ENCODE peak calls at places on chromosomes 2 and 18, in eight cellular contexts. X, E, U, R, T, N, W and Y are unnamed samples.

GRCh38 chr2:18788590-18788989 is 199.2 kb upstream of the NT5C1B start:
- DNase-seq in X (no peak), E (no peak), U (peak), R (no peak), T (peak), N (no peak), W (peak), Y (no peak)

GRCh38 chr2:206740800-206741199 is 22.6 kb upstream of the DYTN start:
- DNase-seq in X (no peak), E (no peak), U (no peak), R (no peak), T (no peak), N (no peak), W (no peak), Y (no peak)

GRCh38 chr2:61177727-61178549 is 15.9 kb downstream of the C2orf74 start:
- DNase-seq in X (peak), E (peak), U (peak), R (no peak), T (peak), N (no peak), W (peak), Y (peak)

GRCh38 chr2:128362889-128363228 is 44.2 kb upstream of the HS6ST1 start:
- DNase-seq in X (peak), E (peak), U (no peak), R (peak), T (no peak), N (peak), W (no peak), Y (no peak)

GRCh38 chr18:57959278-57959677 is 84.7 kb upstream of the NEDD4L start:
- DNase-seq in X (peak), E (peak), U (no peak), R (peak), T (peak), N (peak), W (no peak), Y (no peak)

GRCh38 chr2:108823286-108823685 is 36.7 kb downstream of the CCDC138 start:
- DNase-seq in X (no peak), E (no peak), U (no peak), R (no peak), T (no peak), N (no peak), W (no peak), Y (no peak)

GRCh38 chr18:3706279-3707097 is 256.5 kb downstream of the TGIF1 start:
- DNase-seq in X (no peak), E (peak), U (no peak), R (no peak), T (no peak), N (no peak), W (no peak), Y (no peak)

GRCh38 chr2:235829726-235830125 is 335.9 kb downstream of the AGAP1 start:
- DNase-seq in X (no peak), E (no peak), U (no peak), R (no peak), T (no peak), N (no peak), W (no peak), Y (no peak)

GRCh38 chr2:100064165-100064564 is 78.2 kb downstream of the AFF3 start:
- DNase-seq in X (no peak), E (no peak), U (no peak), R (no peak), T (no peak), N (no peak), W (no peak), Y (no peak)

GRCh38 chr2:119352357-119352756 is 14.3 kb downstream of the C2orf76 start:
- DNase-seq in X (no peak), E (no peak), U (no peak), R (no peak), T (no peak), N (no peak), W (no peak), Y (no peak)

GRCh38 chr2:8107979-8108378 is 573.9 kb upstream of the ID2 start:
- DNase-seq in X (no peak), E (no peak), U (no peak), R (no peak), T (no peak), N (no peak), W (no peak), Y (no peak)

GRCh38 chr2:122029456-122029855 is 274.0 kb downstream of the TSN start:
- DNase-seq in X (peak), E (no peak), U (no peak), R (no peak), T (no peak), N (no peak), W (no peak), Y (no peak)

GRCh38 chr2:219118504-219118903 is 42.1 kb downstream of the NHEJ1 start:
- DNase-seq in X (no peak), E (no peak), U (peak), R (no peak), T (no peak), N (no peak), W (no peak), Y (no peak)

GRCh38 chr18:23684515-23685197 is 4.6 kb upstream of the LAMA3 start:
- DNase-seq in X (no peak), E (peak), U (no peak), R (peak), T (no peak), N (peak), W (no peak), Y (no peak)

GRCh38 chr2:235669269-235669831 is 175.5 kb downstream of the AGAP1 start:
- DNase-seq in X (peak), E (peak), U (peak), R (peak), T (peak), N (peak), W (peak), Y (peak)

GRCh38 chr2:109057686-109058085 is 68.7 kb upstream of the EDAR start:
- DNase-seq in X (no peak), E (no peak), U (no peak), R (no peak), T (no peak), N (no peak), W (no peak), Y (no peak)

GRCh38 chr2:133755515-133756311 is 187.4 kb upstream of the NCKAP5 start:
- DNase-seq in X (no peak), E (peak), U (no peak), R (peak), T (peak), N (peak), W (no peak), Y (no peak)

GRCh38 chr2:15609341-15610042 is 17.8 kb downstream of the DDX1 start:
- DNase-seq in X (no peak), E (no peak), U (no peak), R (no peak), T (no peak), N (no peak), W (no peak), Y (no peak)

GRCh38 chr2:57180042-57180567 is 866.5 kb upstream of the VRK2 start:
- DNase-seq in X (no peak), E (peak), U (no peak), R (peak), T (peak), N (peak), W (no peak), Y (no peak)

GRCh38 chr2:223166975-223167650 is 115.1 kb downstream of the KCNE4 start:
- DNase-seq in X (no peak), E (no peak), U (no peak), R (no peak), T (no peak), N (no peak), W (no peak), Y (no peak)

GRCh38 chr2:108623616-108624015 is 89.3 kb downstream of the LIMS1 start:
- DNase-seq in X (no peak), E (peak), U (no peak), R (no peak), T (no peak), N (peak), W (no peak), Y (no peak)